ENCODE peak calls at places on chromosomes 13 and 19, in five cellular contexts. D is transverse colon; P is H9; Y is effector memory CD4-positive, alpha-beta T cell; H is omental fat pad. Z is an unnamed sample.

GRCh38 chr13:110419391-110419791 is 112.3 kb downstream of the COL4A2 start:
- DNase-seq in Y (no peak), P (no peak), D (no peak), H (no peak), Z (no peak)

GRCh38 chr13:56850852-56851251 is 289.9 kb upstream of the PRR20A start:
- DNase-seq in Y (no peak), H (no peak), P (no peak), D (no peak), Z (no peak)

GRCh38 chr19:14048439-14049153 is 13.3 kb downstream of the PALM3 start:
- DNase-seq in P (peak; percentile 85), H (peak; percentile 45), D (peak; percentile 72), Y (peak; percentile 52), Z (peak; percentile 65)

GRCh38 chr19:8484331-8484894 is 18.0 kb downstream of the PRAM1 start:
- DNase-seq in H (no peak), Y (no peak), D (peak; percentile 56), P (no peak), Z (peak; percentile 48)

GRCh38 chr19:19548915-19549537 is 11.0 kb downstream of the CILP2 start:
- DNase-seq in H (no peak), Y (no peak), P (no peak), D (no peak), Z (no peak)

GRCh38 chr19:54451331-54451871 is 2.4 kb downstream of the LENG8 start:
- DNase-seq in Y (no peak), P (no peak), D (no peak), H (no peak), Z (no peak)

GRCh38 chr13:69243366-69243765 is 864.3 kb upstream of the ATXN8OS start:
- DNase-seq in H (no peak), D (no peak), Y (no peak), P (no peak), Z (no peak)

GRCh38 chr19:44552324-44552723 is 22.8 kb upstream of the CEACAM20 start:
- DNase-seq in Y (no peak), D (peak; percentile 26), H (no peak), P (peak; percentile 91), Z (no peak)